ENCODE peak calls at places on chromosomes 5 and 9, in four cellular contexts. One of them, this sample, is unnamed.

GRCh38 chr5:11069041-11069440 is 308.0 kb upstream of the DAP start:
- DNase-seq in K562: no peak
- DNase-seq in H1: no peak
- DNase-seq in HepG2: no peak
- DNase-seq in this sample: no peak

GRCh38 chr9:121434946-121435345 is 64.7 kb downstream of the GGTA1 start:
- DNase-seq in H1: no peak
- DNase-seq in HepG2: no peak
- DNase-seq in K562: no peak
- DNase-seq in this sample: no peak

GRCh38 chr9:77588319-77588937 is 59.7 kb downstream of the GNA14 start:
- DNase-seq in H1: no peak
- DNase-seq in HepG2: no peak
- DNase-seq in K562: no peak
- DNase-seq in this sample: no peak

GRCh38 chr5:157217289-157218024 is 36.8 kb downstream of the ITK start:
- DNase-seq in K562: no peak
- DNase-seq in HepG2: no peak
- DNase-seq in H1: no peak
- DNase-seq in this sample: no peak

GRCh38 chr5:6632931-6633468 is at the start of the genes NSUN2 and SRD5A1:
- DNase-seq in H1: peak
- DNase-seq in HepG2: peak
- DNase-seq in K562: peak
- DNase-seq in this sample: peak

GRCh38 chr5:30446456-30446855 is 747.0 kb upstream of the CDH6 start:
- DNase-seq in H1: no peak
- DNase-seq in HepG2: no peak
- DNase-seq in K562: no peak
- DNase-seq in this sample: no peak

GRCh38 chr5:14059810-14060209 is 83.3 kb upstream of the TRIO start:
- DNase-seq in K562: no peak
- DNase-seq in H1: no peak
- DNase-seq in HepG2: no peak
- DNase-seq in this sample: no peak

GRCh38 chr5:172303996-172304335 is 20.4 kb upstream of the UBTD2 start:
- DNase-seq in H1: no peak
- DNase-seq in HepG2: no peak
- DNase-seq in K562: no peak
- DNase-seq in this sample: no peak

GRCh38 chr9:100208673-100209072 is 109.6 kb downstream of the INVS start:
- DNase-seq in HepG2: no peak
- DNase-seq in K562: no peak
- DNase-seq in H1: no peak
- DNase-seq in this sample: no peak

GRCh38 chr5:5145651-5146529 is 5.8 kb downstream of the ADAMTS16 start:
- DNase-seq in HepG2: no peak
- DNase-seq in H1: no peak
- DNase-seq in K562: no peak
- DNase-seq in this sample: no peak

GRCh38 chr5:148713735-148714508 is 59.6 kb upstream of the HTR4 start:
- DNase-seq in H1: no peak
- DNase-seq in HepG2: no peak
- DNase-seq in K562: no peak
- DNase-seq in this sample: no peak

GRCh38 chr9:129336601-129337286 is 158.7 kb upstream of the IER5L start:
- DNase-seq in K562: peak
- DNase-seq in H1: no peak
- DNase-seq in HepG2: no peak
- DNase-seq in this sample: no peak

GRCh38 chr5:180328296-180329137 is 24.6 kb downstream of the GFPT2 start:
- DNase-seq in HepG2: peak
- DNase-seq in H1: peak
- DNase-seq in K562: peak
- DNase-seq in this sample: peak

GRCh38 chr9:133008824-133009223 is 22.0 kb upstream of the GTF3C5 start:
- DNase-seq in K562: no peak
- DNase-seq in H1: no peak
- DNase-seq in HepG2: no peak
- DNase-seq in this sample: no peak

GRCh38 chr9:90102292-90102901 is 497.6 kb downstream of the GADD45G start:
- DNase-seq in K562: peak
- DNase-seq in H1: peak
- DNase-seq in HepG2: peak
- DNase-seq in this sample: peak

GRCh38 chr5:153794327-153794726 is 244.4 kb downstream of the FAM114A2 start:
- DNase-seq in H1: no peak
- DNase-seq in K562: peak
- DNase-seq in HepG2: no peak
- DNase-seq in this sample: no peak

GRCh38 chr5:138077064-138077696 is 6.7 kb upstream of the WNT8A start:
- DNase-seq in H1: no peak
- DNase-seq in K562: peak
- DNase-seq in HepG2: peak
- DNase-seq in this sample: no peak

GRCh38 chr5:178995341-178995690 is 196 bp upstream of the GRM6 start:
- DNase-seq in K562: no peak
- DNase-seq in H1: no peak
- DNase-seq in HepG2: no peak
- DNase-seq in this sample: no peak

GRCh38 chr5:53041740-53042139 is 52.6 kb downstream of the ITGA2 start:
- DNase-seq in HepG2: no peak
- DNase-seq in K562: no peak
- DNase-seq in H1: no peak
- DNase-seq in this sample: no peak

GRCh38 chr9:124458441-124458840 is 8.2 kb downstream of the ADGRD2 start:
- DNase-seq in H1: no peak
- DNase-seq in HepG2: no peak
- DNase-seq in K562: no peak
- DNase-seq in this sample: no peak

GRCh38 chr9:742914-743594 is 98.4 kb upstream of the DMRT1 start:
- DNase-seq in K562: no peak
- DNase-seq in HepG2: no peak
- DNase-seq in H1: no peak
- DNase-seq in this sample: no peak

GRCh38 chr5:167463939-167464338 is 827.5 kb upstream of the WWC1 start:
- DNase-seq in HepG2: no peak
- DNase-seq in K562: no peak
- DNase-seq in H1: no peak
- DNase-seq in this sample: no peak

GRCh38 chr9:136328011-136328621 is 777 bp downstream of the GPSM1 start:
- DNase-seq in K562: no peak
- DNase-seq in H1: no peak
- DNase-seq in HepG2: no peak
- DNase-seq in this sample: no peak

GRCh38 chr5:133565993-133566392 is 46.3 kb downstream of the FSTL4 start:
- DNase-seq in K562: peak
- DNase-seq in H1: no peak
- DNase-seq in HepG2: no peak
- DNase-seq in this sample: no peak

GRCh38 chr5:66660401-66660800 is 64.2 kb downstream of the MAST4 start:
- DNase-seq in H1: no peak
- DNase-seq in K562: no peak
- DNase-seq in HepG2: no peak
- DNase-seq in this sample: no peak

GRCh38 chr9:35867538-35867937 is 2.7 kb downstream of the OR13J1 start:
- DNase-seq in H1: no peak
- DNase-seq in HepG2: no peak
- DNase-seq in K562: no peak
- DNase-seq in this sample: no peak

GRCh38 chr5:179118756-179119414 is 58.7 kb downstream of the ZNF354C start:
- DNase-seq in H1: no peak
- DNase-seq in HepG2: no peak
- DNase-seq in K562: no peak
- DNase-seq in this sample: no peak

GRCh38 chr9:124251605-124252366 is 6.0 kb upstream of the NEK6 start:
- DNase-seq in K562: no peak
- DNase-seq in H1: no peak
- DNase-seq in HepG2: no peak
- DNase-seq in this sample: no peak

DNA sequence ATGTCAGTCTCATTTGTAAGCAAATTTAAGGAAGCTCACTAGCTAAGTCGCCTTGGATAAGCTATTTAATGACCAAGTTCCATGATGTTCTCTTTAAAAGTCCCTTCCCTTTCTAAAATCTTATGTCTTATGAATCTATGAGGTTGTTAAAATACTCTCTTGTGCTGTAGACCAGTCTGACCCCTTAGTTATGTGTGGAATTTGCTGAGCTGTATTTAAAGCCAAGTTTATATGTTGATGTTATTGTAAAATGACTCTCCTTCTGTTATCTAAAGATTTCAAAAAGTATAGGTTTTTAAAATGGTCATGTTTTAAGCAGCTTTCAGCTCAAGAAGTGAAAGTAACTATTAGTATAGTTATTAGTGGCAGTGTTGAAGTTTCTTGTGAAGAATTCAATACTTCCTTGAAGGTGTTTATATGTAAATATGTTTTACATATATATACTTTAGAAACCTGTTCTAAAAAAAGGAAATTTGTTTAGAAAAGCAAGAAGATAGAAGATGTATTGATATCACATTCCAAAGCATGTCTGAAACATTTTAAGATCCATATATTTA is 92.2 kb downstream of the CDC42SE2 start:
- DNase-seq in K562: no peak
- DNase-seq in H1: no peak
- DNase-seq in HepG2: no peak
- DNase-seq in this sample: no peak
- TF ChIP-seq CBX5 in K562: no peak
- TF ChIP-seq CBX5 in H1: no peak
- TF ChIP-seq CBX5 in HepG2: no peak
- TF ChIP-seq CBX5 in this sample: no peak

DNA sequence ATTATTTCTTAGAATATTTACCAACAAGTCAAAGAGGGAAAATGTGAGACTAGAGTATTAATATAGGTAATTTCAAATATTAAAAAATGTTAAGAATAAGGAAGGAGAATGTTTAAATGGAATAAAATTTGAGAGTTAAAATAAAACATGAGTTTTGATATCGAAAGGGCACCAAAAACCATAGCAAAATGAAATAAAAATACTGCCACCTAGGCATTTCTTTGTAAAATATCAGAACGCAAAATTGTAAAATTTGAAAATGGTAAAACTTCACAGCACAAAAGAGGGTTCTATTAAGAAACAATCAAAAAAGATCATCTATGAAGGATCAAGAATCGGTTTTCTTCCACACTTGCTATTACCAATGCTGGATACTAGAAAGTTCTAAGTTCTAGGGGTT is 418.3 kb downstream of the TAF11L14 start:
- DNase-seq in HepG2: no peak
- DNase-seq in K562: no peak
- DNase-seq in H1: no peak
- DNase-seq in this sample: no peak
- TF ChIP-seq CBX5 in HepG2: no peak
- TF ChIP-seq CBX5 in K562: no peak
- TF ChIP-seq CBX5 in H1: no peak
- TF ChIP-seq CBX5 in this sample: no peak

GRCh38 chr5:150274811-150275210 is 14.8 kb downstream of the CAMK2A start:
- DNase-seq in HepG2: no peak
- DNase-seq in H1: no peak
- DNase-seq in K562: no peak
- DNase-seq in this sample: no peak
- TF ChIP-seq CBX5 in HepG2: no peak
- TF ChIP-seq CBX5 in H1: no peak
- TF ChIP-seq CBX5 in K562: no peak
- TF ChIP-seq CBX5 in this sample: no peak

GRCh38 chr9:37371565-37372464 is 50.7 kb upstream of the GRHPR start:
- DNase-seq in K562: no peak
- DNase-seq in HepG2: no peak
- DNase-seq in H1: no peak
- DNase-seq in this sample: peak
- TF ChIP-seq CBX5 in K562: no peak
- TF ChIP-seq CBX5 in HepG2: no peak
- TF ChIP-seq CBX5 in H1: no peak
- TF ChIP-seq CBX5 in this sample: no peak